ENCODE peak calls at places on chromosomes 13 and 19, in eight cellular contexts. I is HCT116, X is cardiac muscle cell, R is fibroblast of lung, M is pancreas, B is uterus, Q is thyroid gland, A is lower lobe of right lung. P is an unnamed sample. For H3K4me1, the result is how much of the 10 kb centered on the place peaks cover.

GRCh38 chr13:73230714-73231113 is 171.9 kb downstream of the KLF5 start:
- DNase-seq in I (no peak), X (no peak), R (no peak), M (no peak), B (no peak), Q (no peak), A (no peak), P (no peak)

GRCh38 chr13:46831588-46832194 is 34.7 kb upstream of the ESD start:
- DNase-seq in I (peak), X (peak), R (peak), M (no peak), B (peak), Q (peak), A (no peak), P (no peak)

GRCh38 chr13:34523401-34523800 is 418.7 kb upstream of the NBEA start:
- DNase-seq in I (no peak), X (no peak), R (peak), M (no peak), B (no peak), Q (no peak), A (no peak), P (no peak)

GRCh38 chr19:51803965-51804364 is 9.0 kb downstream of the FPR3 start:
- DNase-seq in I (no peak), X (no peak), R (no peak), M (no peak), B (no peak), Q (no peak), A (no peak), P (no peak)

GRCh38 chr19:3275068-3275582 is 50.7 kb downstream of the CELF5 start:
- DNase-seq in I (peak), X (peak), R (no peak), M (peak), B (no peak), Q (no peak), A (no peak), P (no peak)

GRCh38 chr19:55118401-55118991 is 1.1 kb upstream of the PPP1R12C start:
- DNase-seq in I (no peak), X (peak), R (no peak), M (peak), B (peak), Q (peak), A (peak), P (peak)

GRCh38 chr13:51278426-51279130 is 56.4 kb downstream of the FAM124A start:
- DNase-seq in I (no peak), X (no peak), R (no peak), M (no peak), B (no peak), Q (no peak), A (no peak), P (no peak)

GRCh38 chr13:36998624-36999041 is 507 bp downstream of the ALG5 start:
- DNase-seq in I (no peak), X (peak), R (peak), M (peak), B (peak), Q (peak), A (peak), P (peak)

GRCh38 chr19:56099638-56100539 is 21.2 kb downstream of the ZNF787 start:
- DNase-seq in I (no peak), X (no peak), R (no peak), M (no peak), B (no peak), Q (no peak), A (no peak), P (no peak)

GRCh38 chr19:18364826-18365528 is 21.0 kb upstream of the GDF15 start:
- DNase-seq in I (peak), X (peak), R (peak), M (peak), B (peak), Q (peak), A (peak), P (peak)

GRCh38 chr13:38372818-38373217 is 23.2 kb downstream of the UFM1 start:
- DNase-seq in I (no peak), X (no peak), R (no peak), M (no peak), B (no peak), Q (no peak), A (no peak), P (no peak)

GRCh38 chr13:93004919-93005318 is 221.7 kb upstream of the GPC6 start:
- DNase-seq in I (no peak), X (no peak), R (peak), M (no peak), B (no peak), Q (no peak), A (no peak), P (no peak)

GRCh38 chr19:1654178-1654792 is 1.9 kb upstream of the TCF3 start:
- DNase-seq in I (no peak), X (no peak), R (no peak), M (no peak), B (no peak), Q (no peak), A (no peak), P (no peak)

GRCh38 chr19:21474671-21475181 is 30.7 kb upstream of the ZNF429 start:
- DNase-seq in I (no peak), X (peak), R (peak), M (peak), B (peak), Q (peak), A (peak), P (peak)

GRCh38 chr19:12353375-12353774 is 12.1 kb downstream of the ZNF442 start:
- DNase-seq in I (no peak), X (no peak), R (no peak), M (no peak), B (no peak), Q (no peak), A (no peak), P (no peak)

GRCh38 chr13:95269756-95270155 is 31.5 kb downstream of the ABCC4 start:
- DNase-seq in I (no peak), X (no peak), R (no peak), M (no peak), B (no peak), Q (no peak), A (no peak), P (no peak)

GRCh38 chr13:23570099-23570926 is at the start of gene TNFRSF19:
- DNase-seq in I (no peak), X (peak), R (peak), M (no peak), B (peak), Q (no peak), A (no peak), P (no peak)

GRCh38 chr13:40579535-40579934 is 86.9 kb downstream of the FOXO1 start:
- DNase-seq in I (no peak), X (no peak), R (no peak), M (no peak), B (no peak), Q (no peak), A (no peak), P (no peak)

GRCh38 chr19:33171916-33172359 is 22.2 kb upstream of the LRP3 start:
- DNase-seq in I (no peak), X (no peak), R (peak), M (no peak), B (no peak), Q (no peak), A (no peak), P (no peak)

GRCh38 chr13:109256866-109257760 is 529.3 kb downstream of the IRS2 start:
- DNase-seq in I (peak), X (peak), R (peak), M (no peak), B (no peak), Q (peak), A (no peak), P (no peak)

GRCh38 chr19:50695251-50696064 is 24.1 kb downstream of the SHANK1 start:
- DNase-seq in I (no peak), X (peak), R (no peak), M (no peak), B (no peak), Q (no peak), A (no peak), P (no peak)

GRCh38 chr13:44573790-44574465 is 2.2 kb downstream of the TSC22D1 start:
- DNase-seq in I (no peak), X (peak), R (peak), M (peak), B (no peak), Q (no peak), A (no peak), P (no peak)

GRCh38 chr13:53513199-53513598 is 484.6 kb downstream of the OLFM4 start:
- DNase-seq in I (no peak), X (no peak), R (no peak), M (no peak), B (no peak), Q (peak), A (no peak), P (no peak)

GRCh38 chr13:44618326-44618725 is 42.2 kb upstream of the TSC22D1 start:
- DNase-seq in I (no peak), X (no peak), R (peak), M (no peak), B (no peak), Q (no peak), A (no peak), P (no peak)

GRCh38 chr19:19316082-19316481 is 4.2 kb downstream of the SUGP1 start:
- DNase-seq in I (no peak), X (no peak), R (no peak), M (no peak), B (no peak), Q (no peak), A (no peak), P (no peak)

GRCh38 chr19:35211545-35212230 is 16.9 kb downstream of the FAM187B start:
- DNase-seq in I (no peak), X (no peak), R (no peak), M (no peak), B (peak), Q (peak), A (peak), P (peak)

GRCh38 chr19:44747739-44748425 is 626 bp upstream of the BCL3 start:
- DNase-seq in I (no peak), X (peak), R (peak), M (peak), B (peak), Q (peak), A (peak), P (peak)

GRCh38 chr19:34128558-34129250 is 43.6 kb upstream of the LSM14A start:
- DNase-seq in I (no peak), X (no peak), R (peak), M (no peak), B (no peak), Q (no peak), A (no peak), P (no peak)

GRCh38 chr19:58395220-58395978 is at the start of gene RNF225:
- DNase-seq in I (no peak), X (no peak), R (no peak), M (no peak), B (no peak), Q (peak), A (no peak), P (peak)

GRCh38 chr19:14375582-14376291 is 5.5 kb upstream of the ADGRE5 start:
- DNase-seq in I (no peak), X (peak), R (no peak), M (no peak), B (peak), Q (no peak), A (no peak), P (no peak)

GRCh38 chr19:47229674-47230121 is 1.3 kb downstream of the BBC3 start:
- DNase-seq in I (no peak), X (no peak), R (peak), M (no peak), B (no peak), Q (no peak), A (no peak), P (no peak)

GRCh38 chr19:38045554-38046253 is 138.7 kb downstream of the SIPA1L3 start:
- DNase-seq in I (no peak), X (no peak), R (no peak), M (no peak), B (no peak), Q (no peak), A (no peak), P (no peak)

GRCh38 chr19:38046254-38047047 is 139.4 kb downstream of the SIPA1L3 start:
- DNase-seq in I (no peak), X (no peak), R (no peak), M (no peak), B (no peak), Q (no peak), A (no peak), P (no peak)

GRCh38 chr19:38047048-38047435 is 140.0 kb downstream of the SIPA1L3 start:
- DNase-seq in I (no peak), X (no peak), R (no peak), M (no peak), B (no peak), Q (no peak), A (no peak), P (no peak)

GRCh38 chr19:38047641-38048040 is 140.6 kb downstream of the SIPA1L3 start:
- DNase-seq in I (no peak), X (no peak), R (no peak), M (no peak), B (no peak), Q (no peak), A (no peak), P (no peak)

DNA sequence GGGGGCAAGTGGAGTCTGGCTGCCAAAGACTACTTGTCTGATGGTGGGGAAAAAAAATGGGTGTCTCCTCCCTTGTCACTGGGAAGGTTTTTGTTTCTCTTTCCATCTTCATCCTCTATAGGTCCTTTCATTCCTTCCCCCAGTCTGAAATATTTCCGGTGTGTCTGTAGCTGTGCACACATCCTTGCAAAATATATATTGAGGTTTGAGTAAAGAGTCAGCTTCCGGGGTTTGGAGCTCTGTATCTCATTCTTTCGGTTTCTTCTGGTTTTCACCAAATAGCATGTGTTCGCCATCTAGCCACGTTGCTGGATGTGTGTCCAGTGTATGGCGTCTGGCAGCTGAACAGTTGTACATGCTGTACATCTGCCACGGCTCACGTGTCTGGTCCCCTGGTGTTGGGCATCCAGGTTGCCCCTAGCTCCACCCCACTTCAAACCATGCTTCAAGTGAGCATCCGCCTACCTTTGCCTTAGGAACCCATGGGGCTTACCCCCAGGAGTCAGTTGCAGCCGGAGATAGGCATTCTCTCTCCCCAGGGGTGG is 142.2 kb downstream of the SIPA1L3 start:
- DNase-seq in I (no peak), X (no peak), R (no peak), M (no peak), B (no peak), Q (no peak), A (no peak), P (no peak)
- H3K4me1 ChIP-seq in I (under half), X (under half), R (under half), M (under half), B (under half), Q (under half), A (under half), P (under half)

GRCh38 chr13:26629260-26629659 is 71.8 kb downstream of the WASF3 start:
- DNase-seq in I (no peak), X (no peak), R (no peak), M (no peak), B (no peak), Q (peak), A (no peak), P (no peak)

GRCh38 chr13:26623125-26623524 is 65.6 kb downstream of the WASF3 start:
- DNase-seq in I (no peak), X (peak), R (no peak), M (no peak), B (no peak), Q (no peak), A (no peak), P (no peak)

GRCh38 chr13:26624572-26624971 is 67.1 kb downstream of the WASF3 start:
- DNase-seq in I (no peak), X (no peak), R (no peak), M (no peak), B (no peak), Q (no peak), A (no peak), P (no peak)

DNA sequence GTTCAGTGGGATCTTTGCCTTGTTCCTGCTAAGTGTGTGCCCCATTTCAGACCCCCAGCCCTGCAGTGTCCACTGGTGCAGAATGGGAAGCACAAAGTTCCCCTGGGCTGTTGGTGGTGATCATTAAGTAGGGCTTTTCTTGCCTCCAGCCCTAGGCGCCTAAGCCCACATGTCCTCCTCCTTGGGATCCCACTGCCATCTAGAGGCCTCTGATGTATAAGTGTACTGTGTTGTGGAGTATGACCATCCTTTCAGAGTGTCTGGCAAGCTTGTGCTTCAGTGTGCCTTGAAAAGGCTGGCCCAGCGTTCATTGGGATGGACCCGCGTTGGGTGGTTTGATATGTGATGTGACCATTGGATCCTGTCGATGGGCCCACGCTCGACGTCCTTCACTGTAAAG is 71.2 kb downstream of the WASF3 start:
- DNase-seq in I (no peak), X (peak), R (peak), M (no peak), B (no peak), Q (peak), A (no peak), P (no peak)
- TF ChIP-seq CTCF in I (no peak), X (peak), R (peak), M (no peak), B (no peak), Q (no peak), A (no peak), P (no peak)

GRCh38 chr19:16542045-16542893 is at the start of gene CHERP:
- DNase-seq in I (peak), X (peak), R (peak), M (peak), B (peak), Q (peak), A (peak), P (peak)

GRCh38 chr19:16544468-16545231 is 2.4 kb upstream of the CHERP start:
- DNase-seq in I (no peak), X (no peak), R (no peak), M (no peak), B (no peak), Q (no peak), A (no peak), P (no peak)

GRCh38 chr19:16542894-16543498 is 759 bp upstream of the CHERP start:
- DNase-seq in I (no peak), X (no peak), R (no peak), M (no peak), B (no peak), Q (no peak), A (no peak), P (no peak)

GRCh38 chr19:16540948-16541347 is 1.3 kb downstream of the CHERP start:
- DNase-seq in I (no peak), X (no peak), R (no peak), M (no peak), B (no peak), Q (no peak), A (no peak), P (no peak)

DNA sequence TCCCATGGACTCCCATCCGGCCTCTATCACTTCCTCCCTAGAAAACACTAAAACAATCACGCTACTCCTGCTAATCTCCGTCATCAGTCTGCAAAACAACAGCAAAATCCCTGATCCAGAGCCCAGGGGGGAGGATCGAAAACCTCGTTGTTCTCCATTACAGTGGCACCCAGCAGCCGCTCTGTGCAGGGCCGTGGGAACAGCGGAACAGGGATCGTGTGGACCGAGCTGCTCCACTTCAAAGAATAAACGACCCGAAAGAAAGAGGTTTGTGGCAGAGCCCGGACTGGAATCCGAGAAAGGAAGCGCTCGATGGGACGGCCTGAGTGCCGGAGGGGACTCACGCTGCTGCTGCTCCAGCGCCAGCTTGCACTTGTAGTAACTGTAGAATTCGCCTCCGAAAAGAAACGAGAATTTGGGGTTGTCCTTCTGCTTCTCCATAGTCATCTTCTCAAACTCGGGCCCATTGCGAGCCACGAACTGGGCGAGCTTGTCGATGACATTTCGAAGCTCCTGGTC is 652 bp downstream of the CHERP start:
- DNase-seq in I (no peak), X (peak), R (no peak), M (no peak), B (no peak), Q (no peak), A (no peak), P (no peak)
- H3K4me1 ChIP-seq in I (under half), X (under half), R (under half), M (under half), B (under half), Q (under half), A (under half), P (under half)

DNA sequence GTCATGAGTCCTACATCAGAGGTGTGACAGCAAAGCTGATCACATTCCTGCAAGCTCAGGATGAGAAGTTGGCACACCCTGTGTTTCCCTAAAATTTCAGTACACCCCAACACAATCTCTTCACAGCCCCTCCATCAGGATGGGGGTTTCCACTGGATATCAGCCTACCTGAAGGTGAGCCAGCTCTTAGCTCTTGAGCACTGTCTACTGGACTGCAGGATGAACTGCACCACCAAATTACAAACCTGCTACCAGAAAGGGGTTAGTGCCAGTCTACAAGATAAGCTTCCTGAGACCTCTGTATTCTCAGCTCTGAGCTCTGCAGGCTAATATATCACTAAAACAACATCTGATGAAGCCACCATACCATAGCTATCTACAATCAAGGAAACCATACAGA is 1616.2 kb upstream of the SPRY2 start:
- DNase-seq in I (no peak), X (no peak), R (no peak), M (no peak), B (no peak), Q (no peak), A (no peak), P (no peak)
- TF ChIP-seq CTCF in I (peak), X (no peak), R (no peak), M (no peak), B (no peak), Q (no peak), A (no peak), P (no peak)

DNA sequence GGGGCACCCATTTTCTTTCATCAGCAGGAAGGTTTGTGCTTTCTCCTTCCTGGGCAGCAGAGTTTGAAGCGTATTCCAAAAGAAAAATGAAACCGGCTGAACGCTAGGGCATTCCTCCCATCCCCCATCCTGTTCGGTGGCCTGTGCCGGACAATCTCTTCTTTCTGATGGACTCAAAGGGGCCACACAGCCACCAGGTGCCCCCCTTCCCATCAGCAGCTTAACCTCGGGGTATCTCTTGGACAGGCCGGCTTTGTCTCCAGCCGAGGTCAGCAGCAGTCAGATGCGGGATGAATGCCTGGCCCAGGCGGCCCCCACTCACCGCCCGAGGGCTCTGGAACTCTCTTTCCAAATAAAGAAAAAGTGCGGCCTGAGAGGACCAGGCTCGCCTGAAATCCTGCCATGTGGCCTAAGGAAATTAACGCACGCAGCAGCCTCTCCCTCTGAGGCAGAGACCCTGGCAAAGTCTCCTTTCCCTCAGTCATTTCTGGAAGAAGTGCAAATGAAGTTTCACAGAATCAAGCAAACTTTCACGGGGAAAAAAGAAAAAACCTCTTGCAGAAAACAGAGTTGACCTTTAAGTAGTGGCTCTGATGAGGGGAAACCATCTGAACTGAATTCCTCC is 67.8 kb downstream of the RASA3 start:
- DNase-seq in I (no peak), X (no peak), R (peak), M (no peak), B (peak), Q (no peak), A (peak), P (no peak)
- H3K4me1 ChIP-seq in I (under half), X (under half), R (half or more), M (under half), B (under half), Q (under half), A (half or more), P (half or more)

GRCh38 chr19:49486710-49487276 is 615 bp upstream of the RPL13A start:
- DNase-seq in I (no peak), X (no peak), R (no peak), M (no peak), B (no peak), Q (no peak), A (no peak), P (no peak)
- TF ChIP-seq CTCF in I (no peak), X (no peak), R (no peak), M (no peak), B (no peak), Q (no peak), A (peak), P (peak)